ENCODE peak calls at places on chromosomes 2 and 18, in eight cellular contexts. N, U, D, P, Z, J, Y and W are unnamed samples.

GRCh38 chr2:219176818-219177593 is at the start of gene CNPPD1:
- DNase-seq in N (peak; percentile 76), U (peak; percentile 82), D (peak; percentile 76), P (peak; percentile 63), Z (no peak), J (peak; percentile 89), Y (peak; percentile 94), W (no peak)

GRCh38 chr2:100106460-100106859 is 35.9 kb downstream of the AFF3 start:
- DNase-seq in N (no peak), U (no peak), D (no peak), P (no peak), Z (no peak), J (no peak), Y (no peak), W (no peak)

GRCh38 chr18:64019922-64020756 is 50.3 kb downstream of the SERPINB8 start:
- DNase-seq in N (no peak), U (no peak), D (no peak), P (no peak), Z (no peak), J (no peak), Y (no peak), W (no peak)

GRCh38 chr2:240989451-240990265 is 8.8 kb upstream of the SNED1 start:
- DNase-seq in N (no peak), U (peak; percentile 54), D (peak; percentile 35), P (peak; percentile 40), Z (no peak), J (no peak), Y (peak; percentile 55), W (no peak)

GRCh38 chr18:23964282-23965238 is 50.0 kb upstream of the TTC39C start:
- DNase-seq in N (no peak), U (no peak), D (no peak), P (no peak), Z (no peak), J (no peak), Y (no peak), W (no peak)

GRCh38 chr2:224268441-224268840 is 133.5 kb downstream of the FAM124B start:
- DNase-seq in N (no peak), U (no peak), D (peak; percentile 55), P (peak; percentile 94), Z (peak; percentile 75), J (no peak), Y (peak; percentile 13), W (peak; percentile 72)

GRCh38 chr2:147846382-147847081 is 1.7 kb downstream of the ACVR2A start:
- DNase-seq in N (no peak), U (no peak), D (peak; percentile 13), P (no peak), Z (no peak), J (no peak), Y (peak; percentile 13), W (no peak)

GRCh38 chr2:20052872-20053281 is 1.4 kb upstream of the LAPTM4A start:
- DNase-seq in N (peak; percentile 20), U (peak; percentile 72), D (peak; percentile 56), P (peak; percentile 94), Z (no peak), J (peak; percentile 76), Y (peak; percentile 77), W (peak; percentile 66)

GRCh38 chr2:150601280-150602038 is 114.0 kb upstream of the RND3 start:
- DNase-seq in N (no peak), U (no peak), D (no peak), P (no peak), Z (no peak), J (no peak), Y (peak; percentile 50), W (no peak)

GRCh38 chr2:239691720-239692119 is 290.9 kb upstream of the HDAC4 start:
- DNase-seq in N (no peak), U (peak; percentile 12), D (no peak), P (no peak), Z (no peak), J (no peak), Y (no peak), W (no peak)

GRCh38 chr2:148306027-148306426 is 285.1 kb downstream of the MBD5 start:
- DNase-seq in N (no peak), U (no peak), D (no peak), P (no peak), Z (no peak), J (no peak), Y (no peak), W (no peak)

GRCh38 chr2:88615822-88616221 is 11.4 kb downstream of the EIF2AK3 start:
- DNase-seq in N (no peak), U (no peak), D (no peak), P (no peak), Z (no peak), J (no peak), Y (no peak), W (no peak)

GRCh38 chr2:216302981-216303676 is 69.2 kb downstream of the MARCHF4 start:
- DNase-seq in N (no peak), U (no peak), D (peak; percentile 61), P (peak; percentile 30), Z (no peak), J (no peak), Y (peak; percentile 67), W (no peak)

GRCh38 chr2:234496835-234497591 is at the start of gene ARL4C:
- DNase-seq in N (peak; percentile 34), U (peak; percentile 57), D (peak; percentile 86), P (peak; percentile 31), Z (no peak), J (peak; percentile 58), Y (peak; percentile 96), W (no peak)

GRCh38 chr2:123513351-123513750 is 511.7 kb upstream of the CNTNAP5 start:
- DNase-seq in N (no peak), U (no peak), D (no peak), P (peak; percentile 80), Z (no peak), J (no peak), Y (no peak), W (no peak)

GRCh38 chr2:63743976-63744331 is 97.7 kb upstream of the UGP2 start:
- DNase-seq in N (no peak), U (no peak), D (no peak), P (no peak), Z (no peak), J (no peak), Y (no peak), W (no peak)

GRCh38 chr2:216340280-216340631 is 32.0 kb downstream of the MARCHF4 start:
- DNase-seq in N (no peak), U (no peak), D (no peak), P (no peak), Z (no peak), J (no peak), Y (no peak), W (no peak)